ENCODE peak calls at places on chromosome 9, in four cellular contexts. R, T, H and D are unnamed samples.

GRCh38 chr9:116494815-116495634 is 192.1 kb upstream of the TRIM32 start:
- DNase-seq in R (peak; percentile 30), T (peak; percentile 43), H (no peak), D (no peak)

GRCh38 chr9:6566409-6567139 is 79.0 kb downstream of the GLDC start:
- DNase-seq in R (no peak), T (no peak), H (no peak), D (no peak)

GRCh38 chr9:33932078-33932807 is 115.3 kb downstream of the UBE2R2 start:
- DNase-seq in R (no peak), T (no peak), H (no peak), D (no peak)

GRCh38 chr9:2023532-2023931 is 8.4 kb downstream of the SMARCA2 start:
- DNase-seq in R (no peak), T (no peak), H (no peak), D (no peak)

GRCh38 chr9:3908731-3909130 is 382.9 kb upstream of the RFX3 start:
- DNase-seq in R (no peak), T (no peak), H (no peak), D (peak; percentile 20)

GRCh38 chr9:83431470-83432060 is 106.6 kb downstream of the FRMD3 start:
- DNase-seq in R (peak; percentile 28), T (peak; percentile 94), H (no peak), D (no peak)

GRCh38 chr9:115276621-115277020 is 158.7 kb upstream of the TNC start:
- DNase-seq in R (no peak), T (no peak), H (no peak), D (no peak)

GRCh38 chr9:99416007-99416406 is 193.9 kb downstream of the SEC61B start:
- DNase-seq in R (no peak), T (no peak), H (peak; percentile 40), D (no peak)

GRCh38 chr9:37414503-37414943 is 8.0 kb upstream of the GRHPR start:
- DNase-seq in R (no peak), T (no peak), H (no peak), D (no peak)

GRCh38 chr9:88697764-88698436 is 162.9 kb downstream of the NXNL2 start:
- DNase-seq in R (no peak), T (no peak), H (no peak), D (no peak)

GRCh38 chr9:135951889-135952663 is 9.1 kb downstream of the UBAC1 start:
- DNase-seq in R (no peak), T (peak; percentile 35), H (no peak), D (no peak)

GRCh38 chr9:89223398-89223977 is 44.9 kb upstream of the SHC3 start:
- DNase-seq in R (no peak), T (no peak), H (no peak), D (no peak)

GRCh38 chr9:96186601-96187011 is 115.4 kb downstream of the HSD17B3 start:
- DNase-seq in R (peak; percentile 75), T (peak; percentile 85), H (no peak), D (no peak)

GRCh38 chr9:127467621-127468020 is 16.3 kb downstream of the LRSAM1 start:
- DNase-seq in R (no peak), T (no peak), H (no peak), D (no peak)

GRCh38 chr9:35198191-35198590 is 36.4 kb downstream of the UNC13B start:
- DNase-seq in R (no peak), T (no peak), H (no peak), D (no peak)

DNA sequence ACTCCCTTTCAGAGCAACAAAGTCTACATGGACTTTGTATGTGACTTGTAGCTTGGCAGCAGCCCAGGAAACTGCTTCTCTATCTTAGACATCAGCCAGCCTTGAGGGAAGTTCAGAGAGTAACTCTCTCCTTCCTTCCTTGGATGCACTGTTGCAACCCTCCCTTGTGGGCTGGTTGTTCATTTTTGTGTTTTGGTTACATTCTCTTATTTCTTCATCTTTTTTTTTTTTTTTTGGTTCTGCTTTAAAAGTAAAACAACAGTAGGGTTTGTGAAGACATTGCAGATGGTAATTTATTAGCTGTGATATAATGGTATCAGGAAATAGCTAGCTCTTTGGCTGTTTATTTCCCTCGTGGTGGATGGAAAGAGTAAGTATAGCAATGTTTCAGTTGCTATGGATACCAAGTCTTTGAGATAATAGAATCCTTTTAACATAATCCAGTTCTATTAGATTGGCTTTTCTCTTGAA is 97.9 kb upstream of the MAMDC2 start:
- DNase-seq in R (peak; percentile 25), T (peak; percentile 28), H (no peak), D (no peak)
- TF ChIP-seq POLR2AphosphoS5 in R (no peak), T (no peak), H (no peak), D (no peak)

DNA sequence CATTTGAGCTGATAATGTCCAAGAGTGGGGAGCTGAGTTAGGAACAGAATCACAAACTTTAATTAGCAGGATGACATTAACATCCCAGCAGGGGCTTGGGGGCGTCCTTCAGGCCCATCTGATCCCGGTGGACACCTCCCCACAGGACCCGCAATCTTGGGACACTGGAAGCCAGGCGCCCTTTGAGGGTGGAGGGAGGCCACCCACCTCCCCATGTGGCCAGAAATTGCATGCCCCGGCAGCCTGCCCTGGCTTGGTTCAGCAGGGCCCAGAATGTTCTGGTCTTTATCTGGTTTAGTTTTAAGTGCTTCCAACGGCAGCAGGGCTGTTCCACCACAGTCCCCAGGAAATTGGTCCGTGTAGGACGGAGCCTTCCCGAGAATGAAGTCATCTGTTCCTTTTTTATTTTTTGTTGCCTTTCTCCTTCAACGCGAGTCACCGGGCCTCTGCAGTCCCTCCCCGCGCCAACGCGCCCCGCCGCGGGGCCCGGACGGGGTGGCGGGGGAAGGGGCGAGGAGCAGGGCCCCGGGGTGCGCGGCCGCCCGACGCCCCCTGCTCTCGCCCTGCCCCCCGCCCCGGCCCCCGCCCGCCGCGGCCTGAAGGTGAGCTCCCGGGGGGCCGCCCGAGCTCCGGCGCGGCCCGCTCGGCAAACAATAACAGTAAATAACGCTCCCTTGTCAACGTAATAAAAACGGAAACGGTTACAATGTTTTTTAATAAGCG is 207.9 kb downstream of the C9orf50 start:
- DNase-seq in R (peak; percentile 55), T (peak; percentile 67), H (peak; percentile 94), D (no peak)
- TF ChIP-seq POLR2A in R (no peak), T (no peak), H (no peak), D (no peak)

DNA sequence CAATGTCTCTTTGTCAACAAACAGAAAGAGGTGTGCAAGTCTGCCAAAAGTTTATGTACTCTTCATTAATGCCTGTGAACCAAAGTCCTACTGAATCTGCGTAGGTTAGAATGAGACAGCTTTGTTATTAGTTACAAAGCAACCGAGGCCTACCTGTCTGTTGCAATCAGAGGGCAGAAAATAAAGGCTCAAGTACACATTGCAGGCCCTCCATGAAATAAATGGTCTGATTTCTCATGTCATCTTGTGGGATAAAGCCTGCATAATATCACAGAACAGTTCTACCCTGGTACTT is 236.6 kb upstream of the NFIL3 start:
- DNase-seq in R (no peak), T (no peak), H (no peak), D (no peak)
- H3K27ac ChIP-seq in R (no peak overlapping the region), T (no peak overlapping the region), H (no peak overlapping the region), D (no peak overlapping the region)

GRCh38 chr9:120711841-120712538 is 2.3 kb downstream of the MEGF9 start:
- DNase-seq in R (no peak), T (no peak), H (no peak), D (no peak)

GRCh38 chr9:120712539-120713031 is 1.7 kb downstream of the MEGF9 start:
- DNase-seq in R (no peak), T (no peak), H (no peak), D (no peak)

GRCh38 chr9:120711354-120711753 is 2.9 kb downstream of the MEGF9 start:
- DNase-seq in R (no peak), T (no peak), H (no peak), D (no peak)

GRCh38 chr9:120708526-120709224 is 5.6 kb downstream of the MEGF9 start:
- DNase-seq in R (no peak), T (no peak), H (no peak), D (no peak)

GRCh38 chr9:120710110-120710981 is 3.9 kb downstream of the MEGF9 start:
- DNase-seq in R (no peak), T (no peak), H (no peak), D (no peak)
- TF ChIP-seq POLR2AphosphoS5 in R (peak; percentile 20), T (no peak), H (peak; percentile 50), D (no peak)

DNA sequence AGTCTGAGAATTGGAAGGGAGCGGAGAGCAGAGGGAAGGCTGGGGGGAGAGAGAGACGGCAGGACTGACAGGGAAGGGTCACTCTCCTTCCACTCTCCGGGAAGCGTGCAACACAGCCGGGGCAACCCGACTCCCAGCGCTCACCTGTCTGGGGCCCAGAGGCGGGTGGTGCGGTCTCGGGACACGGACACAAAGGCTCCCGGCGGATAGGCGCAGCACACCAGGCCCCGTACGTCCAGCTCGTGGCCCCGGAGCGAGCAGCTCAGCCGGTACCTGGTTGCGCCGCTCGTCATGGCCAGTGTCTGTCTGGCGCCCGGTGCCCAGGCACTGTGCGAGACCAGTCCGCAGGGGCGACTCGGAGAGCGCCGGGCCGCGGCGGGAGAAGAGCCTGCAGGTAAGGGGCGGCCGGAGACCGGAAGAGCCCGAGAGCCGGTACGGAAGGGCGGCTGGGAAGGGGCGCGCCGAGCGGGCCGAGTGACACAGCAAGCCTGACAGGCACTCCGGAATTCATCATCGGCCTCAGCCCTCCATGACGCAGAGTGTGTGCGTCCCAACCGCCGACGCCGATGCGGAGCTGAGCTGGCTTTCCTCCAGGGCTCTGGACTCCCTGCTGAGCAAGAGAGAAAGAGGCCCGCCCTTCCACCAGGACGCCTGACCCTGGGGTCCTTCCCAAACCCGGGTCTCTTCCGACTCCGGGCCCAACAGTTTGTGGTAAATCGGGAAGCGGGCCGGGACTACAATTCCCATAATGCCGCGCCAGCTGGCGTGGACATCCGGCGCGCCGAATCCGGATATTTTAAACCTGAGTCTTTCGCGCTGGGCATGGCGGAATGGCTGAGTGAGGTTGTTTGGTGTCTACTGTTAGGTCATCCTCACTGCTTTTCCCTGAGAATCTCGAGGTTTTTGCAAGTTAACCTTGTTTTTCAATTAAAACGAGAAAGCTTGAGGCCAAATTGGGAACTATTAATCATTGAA is at the start of gene PLAA:
- DNase-seq in R (peak; percentile 91), T (peak; percentile 89), H (peak; percentile 95), D (peak; percentile 81)
- TF ChIP-seq POLR2A in R (peak; percentile 76), T (peak; percentile 27), H (no peak), D (peak; percentile 8)

GRCh38 chr9:109912726-109913460 is 132.9 kb downstream of the PALM2AKAP2 start:
- DNase-seq in R (no peak), T (peak; percentile 44), H (no peak), D (no peak)

GRCh38 chr9:109910616-109911568 is 130.9 kb downstream of the PALM2AKAP2 start:
- DNase-seq in R (peak; percentile 60), T (no peak), H (no peak), D (no peak)

GRCh38 chr9:109913461-109913810 is 133.4 kb downstream of the PALM2AKAP2 start:
- DNase-seq in R (no peak), T (no peak), H (no peak), D (no peak)

GRCh38 chr9:109914280-109915027 is 134.5 kb downstream of the PALM2AKAP2 start:
- DNase-seq in R (peak; percentile 22), T (no peak), H (no peak), D (no peak)

DNA sequence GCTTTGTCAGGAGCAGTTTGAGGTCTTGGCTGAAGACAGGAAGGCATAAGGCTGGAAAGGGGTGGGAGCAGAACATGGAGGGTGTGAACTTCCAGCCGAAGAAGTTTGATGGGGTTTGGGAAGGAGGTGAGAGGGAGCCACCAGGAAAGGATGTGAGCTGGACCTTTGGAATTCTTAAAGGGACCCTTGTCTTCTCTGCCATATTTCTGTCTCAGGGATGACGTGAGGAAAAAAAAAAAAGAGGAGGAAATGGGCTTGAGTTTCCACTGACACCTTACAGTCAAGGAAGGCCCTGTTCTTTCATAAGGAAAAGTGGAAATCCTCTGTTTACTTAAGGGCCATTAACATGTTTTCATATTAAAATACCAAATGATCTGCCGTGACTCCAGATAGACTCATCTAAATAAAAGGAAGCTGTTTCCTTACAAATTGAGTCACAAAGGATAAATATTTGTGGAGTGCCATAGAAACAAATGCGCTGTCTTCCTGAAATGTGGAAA is 132.1 kb downstream of the PALM2AKAP2 start:
- DNase-seq in R (no peak), T (no peak), H (no peak), D (no peak)
- H3K27ac ChIP-seq in R (peak overlapping the region; percentile 58), T (peak overlapping the region; percentile 72), H (no peak overlapping the region), D (peak overlapping the region; percentile 76)